ENCODE peak calls at places on chromosomes 5 and 9, in seven cellular contexts. D is neuronal stem cell, N is H1, E is mesendoderm, H is H9, J is trophoblast cell, Z is mesenchymal stem cell. R is an unnamed sample.

GRCh38 chr5:147504535-147504934 is 5.3 kb downstream of the DPYSL3 start:
- DNase-seq in D (no peak), E (no peak), H (no peak), Z (no peak), J (no peak), N (no peak), R (no peak)

GRCh38 chr9:14560194-14560593 is 133.0 kb downstream of the ZDHHC21 start:
- DNase-seq in E (no peak), N (no peak), Z (no peak), H (no peak), J (no peak), D (no peak), R (no peak)

GRCh38 chr5:94893404-94894145 is 275.1 kb downstream of the SLF1 start:
- DNase-seq in N (no peak), J (no peak), Z (peak), H (no peak), E (peak), D (peak), R (peak)

GRCh38 chr5:140351609-140352334 is 5.4 kb upstream of the HBEGF start:
- DNase-seq in Z (peak), J (peak), N (peak), H (no peak), D (peak), E (peak), R (peak)

GRCh38 chr5:141476132-141476909 is 555 bp downstream of the PCDHGC3 start:
- DNase-seq in H (peak), D (no peak), E (peak), J (peak), N (peak), Z (peak), R (peak)

GRCh38 chr9:21747171-21747570 is 55.3 kb upstream of the MTAP start:
- DNase-seq in E (no peak), N (no peak), Z (no peak), J (peak), D (no peak), H (no peak), R (no peak)

GRCh38 chr9:68577778-68578591 is 37.3 kb upstream of the TMEM252 start:
- DNase-seq in H (no peak), N (no peak), Z (no peak), E (no peak), D (no peak), J (no peak), R (no peak)

GRCh38 chr9:26329974-26330373 is 562.6 kb downstream of the CAAP1 start:
- DNase-seq in J (no peak), E (no peak), D (no peak), N (no peak), Z (no peak), H (no peak), R (no peak)

GRCh38 chr9:13810510-13810909 is 503.4 kb downstream of the NFIB start:
- DNase-seq in N (no peak), E (no peak), Z (peak), D (no peak), J (no peak), H (no peak), R (no peak)

GRCh38 chr5:94544031-94544650 is 74.3 kb downstream of the KIAA0825 start:
- DNase-seq in H (no peak), D (no peak), J (no peak), E (no peak), N (no peak), Z (peak), R (peak)

GRCh38 chr5:114402206-114402605 is 40.3 kb downstream of the KCNN2 start:
- DNase-seq in Z (no peak), E (no peak), H (no peak), J (no peak), D (no peak), N (no peak), R (no peak)

GRCh38 chr5:32522429-32523143 is 62.8 kb upstream of the SUB1 start:
- DNase-seq in J (peak), N (no peak), E (no peak), D (no peak), Z (no peak), H (no peak), R (peak)

GRCh38 chr9:21521448-21521847 is 39.3 kb upstream of the IFNE start:
- DNase-seq in E (no peak), N (no peak), Z (no peak), D (no peak), J (no peak), H (no peak), R (no peak)

GRCh38 chr5:160616712-160617497 is 195.2 kb downstream of the PTTG1 start:
- DNase-seq in Z (no peak), H (no peak), E (peak), N (no peak), D (no peak), J (peak), R (no peak)

GRCh38 chr5:1415059-1415425 is 30.2 kb downstream of the SLC6A3 start:
- DNase-seq in D (no peak), H (no peak), E (no peak), Z (no peak), J (no peak), N (no peak), R (no peak)

GRCh38 chr5:65334077-65334476 is 147.6 kb downstream of the ADAMTS6 start:
- DNase-seq in N (no peak), D (no peak), H (no peak), J (peak), E (no peak), Z (no peak), R (no peak)

GRCh38 chr5:43840424-43841232 is 237.6 kb downstream of the NNT start:
- DNase-seq in J (no peak), N (no peak), E (no peak), H (no peak), D (no peak), Z (no peak), R (no peak)

GRCh38 chr5:119059740-119060255 is 11.1 kb upstream of the DMXL1 start:
- DNase-seq in D (no peak), E (peak), Z (no peak), J (no peak), N (peak), H (no peak), R (no peak)

GRCh38 chr5:33370135-33370472 is 70.7 kb upstream of the TARS1 start:
- DNase-seq in E (no peak), J (no peak), Z (peak), N (no peak), H (no peak), D (no peak), R (peak)

GRCh38 chr9:35232867-35233544 is 71.2 kb downstream of the UNC13B start:
- DNase-seq in D (no peak), J (no peak), E (no peak), N (no peak), Z (no peak), H (no peak), R (no peak)

GRCh38 chr5:129172561-129172960 is 78.0 kb downstream of the ISOC1 start:
- DNase-seq in N (no peak), Z (peak), D (no peak), E (peak), J (no peak), H (no peak), R (no peak)

GRCh38 chr5:128341056-128341455 is 197.0 kb downstream of the FBN2 start:
- DNase-seq in H (no peak), J (peak), Z (peak), N (no peak), E (no peak), D (no peak), R (no peak)

GRCh38 chr9:14309403-14309802 is 4.5 kb downstream of the NFIB start:
- DNase-seq in H (no peak), Z (peak), D (no peak), J (no peak), N (no peak), E (peak), R (peak)

GRCh38 chr9:78866228-78867132 is 569.6 kb downstream of the PSAT1 start:
- DNase-seq in Z (peak), E (peak), N (no peak), H (no peak), J (peak), D (no peak), R (peak)

GRCh38 chr9:35690447-35691324 is 961 bp upstream of the TPM2 start:
- DNase-seq in D (peak), E (peak), Z (peak), J (peak), N (peak), H (peak), R (peak)

GRCh38 chr9:78235771-78236510 is at the start of gene CEP78:
- DNase-seq in D (peak), E (peak), H (peak), J (peak), Z (peak), N (peak), R (peak)

GRCh38 chr9:127398715-127399400 is 1.9 kb downstream of the SLC2A8 start:
- DNase-seq in D (no peak), E (no peak), J (no peak), H (no peak), N (no peak), Z (no peak), R (no peak)
- H4K8ac ChIP-seq in D (no peak), E (no peak), J (peak), H (no peak), N (no peak), Z (peak), R (no peak)

DNA sequence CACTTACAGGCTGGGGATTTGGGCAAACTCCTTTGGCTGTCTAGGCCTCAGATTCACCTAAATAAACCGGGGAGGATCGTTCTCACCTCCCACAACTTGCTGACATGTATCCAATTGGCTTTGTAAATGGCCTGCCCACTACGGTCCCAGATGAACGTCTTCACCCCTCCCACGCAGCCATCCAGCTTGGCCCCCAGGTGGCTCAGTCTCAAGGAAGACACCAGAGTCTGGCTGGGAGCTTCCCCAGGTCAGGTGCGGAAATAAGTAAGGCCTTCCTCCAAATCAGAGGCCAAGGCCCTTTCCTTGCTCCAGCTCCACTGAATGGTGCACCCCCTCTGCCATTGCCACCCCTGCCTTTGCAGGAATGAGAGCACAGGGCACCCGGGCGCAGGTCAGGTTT is 11.4 kb downstream of the CIZ1 start:
- DNase-seq in N (no peak), J (no peak), H (no peak), D (no peak), Z (no peak), E (no peak), R (no peak)
- H4K8ac ChIP-seq in N (no peak), J (no peak), H (no peak), D (no peak), Z (no peak), E (no peak), R (no peak)

GRCh38 chr5:44945743-44946142 is 137.0 kb downstream of the MRPS30 start:
- DNase-seq in N (no peak), J (no peak), E (no peak), Z (no peak), H (no peak), D (no peak), R (no peak)
- H4K8ac ChIP-seq in N (no peak), J (no peak), E (no peak), Z (no peak), H (no peak), D (no peak), R (no peak)

GRCh38 chr5:59728356-59728755 is 165.2 kb downstream of the PDE4D start:
- DNase-seq in H (no peak), Z (no peak), N (no peak), J (no peak), E (no peak), D (no peak), R (no peak)

GRCh38 chr5:59732301-59732700 is 161.2 kb downstream of the PDE4D start:
- DNase-seq in J (no peak), D (no peak), Z (no peak), E (no peak), N (no peak), H (no peak), R (no peak)

GRCh38 chr5:59731829-59732228 is 161.7 kb downstream of the PDE4D start:
- DNase-seq in E (no peak), Z (no peak), J (no peak), D (no peak), N (no peak), H (no peak), R (no peak)

GRCh38 chr5:59729820-59730219 is 163.7 kb downstream of the PDE4D start:
- DNase-seq in H (no peak), D (no peak), E (no peak), Z (no peak), N (no peak), J (no peak), R (no peak)

GRCh38 chr5:59729357-59729756 is 164.2 kb downstream of the PDE4D start:
- DNase-seq in N (no peak), J (no peak), D (no peak), H (no peak), E (no peak), Z (no peak), R (no peak)
- H4K8ac ChIP-seq in N (no peak), J (no peak), D (no peak), H (no peak), E (no peak), Z (no peak), R (no peak)

GRCh38 chr5:144102361-144102760 is 68.1 kb downstream of the YIPF5 start:
- DNase-seq in D (no peak), Z (no peak), J (no peak), N (no peak), E (no peak), H (no peak), R (peak)
- H4K8ac ChIP-seq in D (no peak), Z (no peak), J (no peak), N (no peak), E (no peak), H (no peak), R (no peak)

DNA sequence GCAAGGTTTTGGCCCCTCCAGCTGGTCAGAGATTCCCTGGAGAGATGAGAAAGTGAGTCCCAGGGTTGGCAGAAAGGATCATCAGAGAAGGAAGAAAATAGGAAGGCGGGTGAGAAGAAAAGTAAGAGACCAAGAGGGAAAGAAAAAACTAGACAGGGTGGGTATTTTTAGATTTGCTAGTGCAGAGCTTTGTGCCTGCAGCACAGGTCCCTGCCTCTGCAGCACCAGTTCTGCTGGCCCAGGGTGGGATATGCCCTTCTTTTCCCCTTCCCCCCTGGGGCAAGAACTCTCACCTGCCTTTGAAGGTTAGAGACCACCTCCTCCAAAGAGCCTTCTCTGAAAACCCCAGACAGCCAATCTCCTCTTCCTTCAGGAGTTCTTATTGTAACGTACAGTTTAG is 90.3 kb upstream of the EGFLAM start:
- DNase-seq in J (no peak), D (no peak), E (no peak), H (no peak), N (no peak), Z (no peak), R (no peak)
- H4K8ac ChIP-seq in J (no peak), D (no peak), E (no peak), H (no peak), N (no peak), Z (no peak), R (no peak)

GRCh38 chr9:108722396-108722795 is 133.4 kb downstream of the ACTL7B start:
- DNase-seq in E (no peak), J (peak), H (no peak), N (no peak), Z (no peak), D (no peak), R (no peak)

GRCh38 chr9:108727580-108728056 is 128.2 kb downstream of the ACTL7B start:
- DNase-seq in J (no peak), Z (no peak), E (no peak), N (no peak), D (no peak), H (no peak), R (no peak)

GRCh38 chr9:108724122-108724521 is 131.7 kb downstream of the ACTL7B start:
- DNase-seq in Z (no peak), H (no peak), D (no peak), J (no peak), N (no peak), E (no peak), R (no peak)

GRCh38 chr9:108720191-108720642 is 135.6 kb downstream of the ACTL7B start:
- DNase-seq in H (no peak), E (no peak), N (no peak), D (no peak), Z (no peak), J (no peak), R (no peak)

DNA sequence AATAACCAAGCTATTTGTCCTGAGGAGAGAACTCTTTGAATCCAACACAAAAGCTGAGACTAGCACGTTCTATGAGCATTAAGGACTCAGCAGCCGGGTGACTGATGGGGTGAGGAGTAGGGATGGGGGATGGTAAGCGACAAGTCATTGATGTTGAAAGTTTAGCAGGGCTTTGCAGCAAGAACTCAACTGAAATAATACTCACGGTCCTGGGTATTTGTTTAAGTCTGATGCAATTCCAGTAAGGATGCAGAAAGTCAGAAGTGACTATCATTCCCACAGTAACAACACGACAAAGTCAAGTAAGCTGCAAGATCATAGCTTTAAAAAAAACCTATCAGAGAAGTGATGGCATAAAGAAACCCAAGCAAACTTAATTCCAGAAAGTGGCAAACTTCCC is 131.1 kb downstream of the ACTL7B start:
- DNase-seq in H (no peak), Z (no peak), D (no peak), E (peak), J (no peak), N (no peak), R (no peak)
- H4K8ac ChIP-seq in H (no peak), Z (no peak), D (no peak), E (no peak), J (no peak), N (no peak), R (no peak)

GRCh38 chr5:6673963-6674362 is 39.3 kb upstream of the TENT4A start:
- DNase-seq in E (no peak), H (no peak), J (no peak), D (no peak), N (no peak), Z (no peak), R (no peak)
- H4K8ac ChIP-seq in E (no peak), H (no peak), J (no peak), D (no peak), N (no peak), Z (no peak), R (no peak)

GRCh38 chr5:56039985-56040384 is 45.2 kb upstream of the IL6ST start:
- DNase-seq in Z (peak), H (no peak), E (no peak), J (no peak), N (no peak), D (no peak), R (peak)
- H4K8ac ChIP-seq in Z (no peak), H (no peak), E (no peak), J (no peak), N (no peak), D (no peak), R (peak)